ENCODE peak calls at places on chromosomes 4 and X, in seven cellular contexts. One of them, this sample, is unnamed.

GRCh38 chr4:15451866-15452765 is 17.6 kb upstream of the CC2D2A start:
- DNase-seq in suprapubic skin: peak
- DNase-seq in SHP77: no peak
- DNase-seq in OCI-M1: no peak
- DNase-seq in substantia nigra: no peak
- DNase-seq in EL: peak
- DNase-seq in ovary: no peak
- DNase-seq in this sample: no peak

GRCh38 chr4:94403735-94404134 is 48.0 kb upstream of the PDLIM5 start:
- DNase-seq in suprapubic skin: no peak
- DNase-seq in SHP77: no peak
- DNase-seq in OCI-M1: no peak
- DNase-seq in substantia nigra: no peak
- DNase-seq in EL: no peak
- DNase-seq in ovary: no peak
- DNase-seq in this sample: no peak

GRCh38 chr4:48905363-48906015 is 1.1 kb downstream of the OCIAD2 start:
- DNase-seq in suprapubic skin: no peak
- DNase-seq in SHP77: no peak
- DNase-seq in OCI-M1: no peak
- DNase-seq in substantia nigra: no peak
- DNase-seq in EL: peak
- DNase-seq in ovary: no peak
- DNase-seq in this sample: no peak

GRCh38 chr4:157898836-157899605 is 273.8 kb downstream of the GASK1B start:
- DNase-seq in suprapubic skin: no peak
- DNase-seq in SHP77: no peak
- DNase-seq in OCI-M1: peak
- DNase-seq in substantia nigra: no peak
- DNase-seq in EL: no peak
- DNase-seq in ovary: no peak
- DNase-seq in this sample: no peak

GRCh38 chr4:10226756-10227155 is 110.2 kb upstream of the WDR1 start:
- DNase-seq in suprapubic skin: no peak
- DNase-seq in SHP77: no peak
- DNase-seq in OCI-M1: no peak
- DNase-seq in substantia nigra: no peak
- DNase-seq in EL: peak
- DNase-seq in ovary: no peak
- DNase-seq in this sample: no peak

GRCh38 chr4:15006416-15007024 is 4.2 kb downstream of the CPEB2 start:
- DNase-seq in suprapubic skin: no peak
- DNase-seq in SHP77: no peak
- DNase-seq in OCI-M1: peak
- DNase-seq in substantia nigra: no peak
- DNase-seq in EL: no peak
- DNase-seq in ovary: no peak
- DNase-seq in this sample: no peak

GRCh38 chrX:50609796-50610195 is 139.2 kb upstream of the DGKK start:
- DNase-seq in suprapubic skin: no peak
- DNase-seq in SHP77: no peak
- DNase-seq in OCI-M1: no peak
- DNase-seq in substantia nigra: no peak
- DNase-seq in EL: no peak
- DNase-seq in ovary: no peak
- DNase-seq in this sample: no peak

GRCh38 chrX:132591719-132592275 is 103.0 kb upstream of the MBNL3 start:
- DNase-seq in suprapubic skin: no peak
- DNase-seq in SHP77: no peak
- DNase-seq in OCI-M1: no peak
- DNase-seq in substantia nigra: no peak
- DNase-seq in EL: no peak
- DNase-seq in ovary: no peak
- DNase-seq in this sample: no peak

GRCh38 chrX:154374361-154375155 is at the start of gene FLNA:
- DNase-seq in suprapubic skin: no peak
- DNase-seq in SHP77: no peak
- DNase-seq in OCI-M1: peak
- DNase-seq in substantia nigra: no peak
- DNase-seq in EL: peak
- DNase-seq in ovary: peak
- DNase-seq in this sample: peak